ENCODE peak calls at places on chromosomes 16 and 17, in eight cellular contexts. M, C, Y, I, N, Q, L and B are unnamed samples.
A peak's percentile ranks its signal among the peaks of the same experiment; 100 is the strongest.

GRCh38 chr16:29854520-29855100 is 8.4 kb downstream of the CDIPT start:
- DNase-seq in M (no peak), C (no peak), Y (no peak), I (no peak), N (no peak), Q (peak; percentile 28), L (no peak), B (no peak)

GRCh38 chr17:61505846-61506627 is 53.8 kb downstream of the TBX4 start:
- DNase-seq in M (no peak), C (no peak), Y (no peak), I (no peak), N (no peak), Q (no peak), L (no peak), B (no peak)

GRCh38 chr17:68318103-68318991 is 27.1 kb downstream of the ARSG start:
- DNase-seq in M (no peak), C (peak; percentile 65), Y (no peak), I (no peak), N (no peak), Q (no peak), L (peak; percentile 53), B (peak; percentile 94)

GRCh38 chr17:30519707-30520106 is 42.5 kb downstream of the GOSR1 start:
- DNase-seq in M (no peak), C (peak; percentile 94), Y (no peak), I (no peak), N (no peak), Q (no peak), L (peak; percentile 85), B (peak; percentile 76)

GRCh38 chr17:7634384-7634783 is 4.4 kb downstream of the SHBG start:
- DNase-seq in M (peak; percentile 74), C (peak; percentile 64), Y (peak; percentile 58), I (no peak), N (peak; percentile 89), Q (peak; percentile 53), L (peak; percentile 11), B (peak; percentile 26)

GRCh38 chr17:50195196-50195865 is 6.1 kb downstream of the COL1A1 start:
- DNase-seq in M (no peak), C (no peak), Y (no peak), I (no peak), N (no peak), Q (no peak), L (no peak), B (no peak)

GRCh38 chr16:54957403-54957802 is 26.7 kb downstream of the IRX5 start:
- DNase-seq in M (no peak), C (no peak), Y (no peak), I (no peak), N (no peak), Q (peak; percentile 34), L (no peak), B (peak; percentile 26)

GRCh38 chr17:13616031-13616430 is 14.3 kb upstream of the HS3ST3A1 start:
- DNase-seq in M (no peak), C (no peak), Y (no peak), I (no peak), N (no peak), Q (no peak), L (no peak), B (no peak)

GRCh38 chr16:5580320-5580719 is 482.7 kb upstream of the EEF2KMT start:
- DNase-seq in M (no peak), C (no peak), Y (no peak), I (no peak), N (no peak), Q (no peak), L (no peak), B (no peak)

GRCh38 chr17:62048262-62048661 is 16.8 kb downstream of the MED13 start:
- DNase-seq in M (no peak), C (no peak), Y (no peak), I (no peak), N (no peak), Q (no peak), L (no peak), B (no peak)

GRCh38 chr17:74521701-74522201 is 9.5 kb downstream of the CD300LB start:
- DNase-seq in M (no peak), C (no peak), Y (no peak), I (no peak), N (no peak), Q (no peak), L (no peak), B (no peak)

GRCh38 chr16:68689921-68690320 is 44.8 kb downstream of the CDH3 start:
- DNase-seq in M (no peak), C (no peak), Y (no peak), I (no peak), N (no peak), Q (no peak), L (no peak), B (no peak)

GRCh38 chr16:67995423-67995822 is 3.9 kb downstream of the DPEP2 start:
- DNase-seq in M (no peak), C (no peak), Y (no peak), I (peak; percentile 55), N (no peak), Q (no peak), L (no peak), B (no peak)

GRCh38 chr17:82932146-82933005 is 92.6 kb upstream of the ZNF750 start:
- DNase-seq in M (no peak), C (peak; percentile 43), Y (no peak), I (no peak), N (no peak), Q (no peak), L (peak; percentile 90), B (peak; percentile 21)

GRCh38 chr16:23339781-23340180 is 37.7 kb downstream of the SCNN1B start:
- DNase-seq in M (no peak), C (no peak), Y (no peak), I (no peak), N (no peak), Q (no peak), L (no peak), B (no peak)

GRCh38 chr17:7841309-7841621 is 7.2 kb downstream of the KDM6B start:
- DNase-seq in M (no peak), C (no peak), Y (peak; percentile 79), I (no peak), N (no peak), Q (no peak), L (no peak), B (no peak)

GRCh38 chr16:56382901-56383355 is 42.4 kb downstream of the AMFR start:
- DNase-seq in M (no peak), C (peak; percentile 48), Y (no peak), I (no peak), N (no peak), Q (no peak), L (peak; percentile 14), B (peak; percentile 77)

GRCh38 chr17:62572488-62573469 is 54.7 kb upstream of the MRC2 start:
- DNase-seq in M (no peak), C (peak; percentile 36), Y (no peak), I (no peak), N (no peak), Q (no peak), L (peak; percentile 45), B (no peak)

GRCh38 chr17:75364078-75364477 is 41.4 kb downstream of the GRB2 start:
- DNase-seq in M (no peak), C (peak; percentile 62), Y (no peak), I (no peak), N (no peak), Q (no peak), L (peak; percentile 87), B (peak; percentile 70)

GRCh38 chr17:61766520-61766919 is 96.8 kb downstream of the BRIP1 start:
- DNase-seq in M (no peak), C (no peak), Y (no peak), I (no peak), N (no peak), Q (no peak), L (peak; percentile 25), B (no peak)

GRCh38 chr17:76354747-76355310 is 1.1 kb upstream of the PRPSAP1 start:
- DNase-seq in M (no peak), C (no peak), Y (no peak), I (no peak), N (no peak), Q (no peak), L (no peak), B (peak; percentile 16)

GRCh38 chr17:58587713-58588117 is 73.3 kb upstream of the MTMR4 start:
- DNase-seq in M (peak; percentile 48), C (peak; percentile 50), Y (peak; percentile 58), I (peak; percentile 38), N (peak; percentile 88), Q (peak; percentile 89), L (peak; percentile 46), B (peak; percentile 57)

GRCh38 chr17:74445156-74445555 is 13.3 kb downstream of the GPRC5C start:
- DNase-seq in M (no peak), C (no peak), Y (no peak), I (no peak), N (no peak), Q (no peak), L (no peak), B (no peak)

GRCh38 chr17:1486802-1487695 is 5.4 kb downstream of the MYO1C start:
- DNase-seq in M (peak; percentile 73), C (peak; percentile 44), Y (no peak), I (peak; percentile 81), N (no peak), Q (peak; percentile 28), L (no peak), B (no peak)

GRCh38 chr16:74846714-74847113 is 72.1 kb upstream of the FA2H start:
- DNase-seq in M (no peak), C (no peak), Y (no peak), I (no peak), N (no peak), Q (no peak), L (no peak), B (no peak)

GRCh38 chr17:27244481-27245223 is 49.3 kb upstream of the WSB1 start:
- DNase-seq in M (peak; percentile 82), C (peak; percentile 100), Y (peak; percentile 55), I (no peak), N (no peak), Q (no peak), L (peak; percentile 95), B (peak; percentile 34)

GRCh38 chr16:56204836-56205235 is 13.5 kb downstream of the GNAO1 start:
- DNase-seq in M (no peak), C (no peak), Y (no peak), I (no peak), N (no peak), Q (no peak), L (no peak), B (no peak)